ENCODE peak calls at places on chromosomes 3 and 15, in six cellular contexts. B, V, U, W, I and L are unnamed samples.

GRCh38 chr15:65532738-65533051 is 2.4 kb downstream of the HACD3 start:
- DNase-seq in W (no peak), U (no peak), V (no peak), B (peak), I (peak), L (no peak)

GRCh38 chr3:23130406-23130805 is 72.7 kb upstream of the UBE2E2 start:
- DNase-seq in I (no peak), B (no peak), V (no peak), U (no peak), W (no peak), L (no peak)

GRCh38 chr15:31271706-31272557 is 54.7 kb upstream of the KLF13 start:
- DNase-seq in U (no peak), W (peak), V (peak), B (no peak), I (no peak), L (no peak)

GRCh38 chr3:57646723-57647122 is 46.2 kb downstream of the DENND6A start:
- DNase-seq in V (no peak), I (peak), W (no peak), B (peak), U (no peak), L (peak)

GRCh38 chr15:41849204-41849603 is 10.6 kb downstream of the PLA2G4B start:
- DNase-seq in B (no peak), U (no peak), V (no peak), W (no peak), I (no peak), L (no peak)

GRCh38 chr3:24242012-24242698 is 252.5 kb downstream of the THRB start:
- DNase-seq in V (no peak), I (peak), B (no peak), U (no peak), W (no peak), L (peak)

GRCh38 chr15:41340189-41340695 is 7.6 kb downstream of the NUSAP1 start:
- DNase-seq in I (no peak), B (no peak), V (no peak), W (no peak), U (no peak), L (no peak)

GRCh38 chr3:55675478-55675877 is 188.4 kb upstream of the WNT5A start:
- DNase-seq in W (no peak), V (no peak), I (no peak), U (no peak), B (no peak), L (no peak)

GRCh38 chr3:171453175-171453868 is 6.9 kb downstream of the TNIK start:
- DNase-seq in B (peak), U (peak), V (peak), I (no peak), W (peak), L (peak)

GRCh38 chr3:112778298-112779008 is 68.2 kb downstream of the CD200R1L start:
- DNase-seq in I (peak), B (no peak), V (no peak), W (no peak), U (no peak), L (no peak)

GRCh38 chr3:15097889-15098288 is 1.1 kb downstream of the RBSN start:
- DNase-seq in B (no peak), I (peak), V (no peak), W (no peak), U (no peak), L (no peak)

GRCh38 chr15:40906101-40906946 is 12.1 kb downstream of the VPS18 start:
- DNase-seq in U (peak), V (peak), B (peak), W (peak), I (peak), L (peak)

GRCh38 chr3:138608322-138609214 is at the start of gene FAIM:
- DNase-seq in W (peak), V (peak), I (peak), B (peak), U (peak), L (peak)

GRCh38 chr15:69557340-69558137 is 104.9 kb downstream of the RPLP1 start:
- DNase-seq in I (peak), V (no peak), B (peak), W (peak), U (no peak), L (peak)

GRCh38 chr3:30286007-30286669 is 320.3 kb upstream of the TGFBR2 start:
- DNase-seq in W (peak), B (peak), U (no peak), V (no peak), I (peak), L (peak)

GRCh38 chr3:119362940-119363725 is 69.0 kb downstream of the ARHGAP31 start:
- DNase-seq in U (no peak), B (no peak), V (no peak), I (no peak), W (no peak), L (no peak)

GRCh38 chr15:58369261-58369699 is 62.5 kb upstream of the LIPC start:
- DNase-seq in B (no peak), W (no peak), I (peak), U (no peak), V (no peak), L (no peak)

GRCh38 chr15:61974759-61975158 is 85.5 kb downstream of the VPS13C start:
- DNase-seq in I (peak), V (no peak), W (no peak), B (no peak), U (no peak), L (no peak)

DNA sequence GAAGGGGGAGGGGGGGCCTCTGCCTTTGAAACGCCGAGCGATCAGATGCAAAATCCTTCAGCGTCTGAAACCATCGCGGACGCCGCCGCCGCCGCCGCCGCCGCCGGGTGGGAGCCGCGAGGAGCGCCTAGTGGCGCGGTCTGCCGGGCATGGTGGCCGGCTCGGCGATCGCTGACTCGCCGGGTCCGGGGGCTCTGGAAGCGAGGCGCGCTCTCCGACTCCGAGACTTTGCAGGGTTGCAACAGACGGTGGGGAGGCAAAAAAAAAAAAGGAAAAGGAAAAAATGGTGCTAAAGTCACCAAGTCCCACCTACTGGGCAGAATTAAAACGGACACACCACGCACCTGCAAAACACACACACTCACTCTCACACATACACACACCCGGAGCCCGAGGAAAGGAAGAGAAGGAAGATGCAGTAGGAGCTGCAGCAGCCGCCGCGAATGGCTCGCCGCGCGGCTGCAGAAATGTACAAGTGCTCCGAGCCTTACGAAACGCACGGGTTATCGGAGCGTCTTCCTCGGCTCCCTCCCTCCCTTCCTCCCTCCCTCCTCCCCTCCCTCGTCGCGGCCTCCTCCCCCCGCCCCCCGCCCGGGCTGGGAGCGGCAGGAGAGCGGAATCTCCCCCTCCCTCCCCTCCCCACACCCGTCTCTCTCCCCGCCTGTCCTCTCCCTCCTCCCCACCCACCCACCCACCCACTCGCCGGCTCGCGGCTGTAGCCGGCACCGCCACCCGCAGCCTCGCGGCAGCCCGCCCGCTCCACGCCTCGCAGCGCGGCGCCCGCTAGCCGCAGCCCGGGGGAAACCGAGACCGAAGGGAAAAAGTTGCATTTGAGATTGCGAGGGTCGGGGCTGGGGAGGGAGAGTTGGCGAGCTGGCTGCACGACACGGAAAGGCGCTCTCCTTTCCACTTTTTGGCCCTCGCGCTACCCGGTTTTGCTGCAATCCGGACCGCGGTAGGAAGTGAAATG is at the start of gene NTRK3:
- DNase-seq in B (peak), V (peak), U (no peak), W (peak), I (no peak), L (peak)
- TF ChIP-seq EZH2 in B (no peak), V (no peak), U (no peak), W (peak), I (no peak), L (no peak)

GRCh38 chr3:184602406-184603155 is 41.0 kb downstream of the EPHB3 start:
- DNase-seq in I (peak), U (no peak), V (peak), B (no peak), W (peak), L (no peak)

GRCh38 chr3:184604956-184605290 is 43.3 kb downstream of the EPHB3 start:
- DNase-seq in B (no peak), I (no peak), V (no peak), W (no peak), U (no peak), L (no peak)

GRCh38 chr3:184603156-184604030 is 41.8 kb downstream of the EPHB3 start:
- DNase-seq in V (no peak), W (peak), B (no peak), U (no peak), I (no peak), L (no peak)

GRCh38 chr3:184601576-184602405 is 40.2 kb downstream of the EPHB3 start:
- DNase-seq in U (no peak), I (no peak), B (no peak), W (peak), V (no peak), L (no peak)

GRCh38 chr3:184604039-184604955 is 42.7 kb downstream of the EPHB3 start:
- DNase-seq in W (peak), V (peak), B (no peak), I (no peak), U (peak), L (no peak)
- TF ChIP-seq EZH2 in W (peak), V (peak), B (peak), I (peak), U (peak), L (no peak)

GRCh38 chr3:126540946-126541627 is 17.1 kb downstream of the CHST13 start:
- DNase-seq in V (peak), U (peak), I (no peak), W (no peak), B (no peak), L (no peak)

GRCh38 chr3:126542340-126543241 is 16.1 kb downstream of the C3orf22 start:
- DNase-seq in V (peak), U (no peak), I (no peak), W (no peak), B (no peak), L (no peak)

GRCh38 chr3:126543457-126544090 is 15.2 kb downstream of the C3orf22 start:
- DNase-seq in I (no peak), V (no peak), B (no peak), W (no peak), U (no peak), L (no peak)

GRCh38 chr3:126540342-126540849 is 16.4 kb downstream of the CHST13 start:
- DNase-seq in V (no peak), U (no peak), B (peak), W (no peak), I (peak), L (peak)

DNA sequence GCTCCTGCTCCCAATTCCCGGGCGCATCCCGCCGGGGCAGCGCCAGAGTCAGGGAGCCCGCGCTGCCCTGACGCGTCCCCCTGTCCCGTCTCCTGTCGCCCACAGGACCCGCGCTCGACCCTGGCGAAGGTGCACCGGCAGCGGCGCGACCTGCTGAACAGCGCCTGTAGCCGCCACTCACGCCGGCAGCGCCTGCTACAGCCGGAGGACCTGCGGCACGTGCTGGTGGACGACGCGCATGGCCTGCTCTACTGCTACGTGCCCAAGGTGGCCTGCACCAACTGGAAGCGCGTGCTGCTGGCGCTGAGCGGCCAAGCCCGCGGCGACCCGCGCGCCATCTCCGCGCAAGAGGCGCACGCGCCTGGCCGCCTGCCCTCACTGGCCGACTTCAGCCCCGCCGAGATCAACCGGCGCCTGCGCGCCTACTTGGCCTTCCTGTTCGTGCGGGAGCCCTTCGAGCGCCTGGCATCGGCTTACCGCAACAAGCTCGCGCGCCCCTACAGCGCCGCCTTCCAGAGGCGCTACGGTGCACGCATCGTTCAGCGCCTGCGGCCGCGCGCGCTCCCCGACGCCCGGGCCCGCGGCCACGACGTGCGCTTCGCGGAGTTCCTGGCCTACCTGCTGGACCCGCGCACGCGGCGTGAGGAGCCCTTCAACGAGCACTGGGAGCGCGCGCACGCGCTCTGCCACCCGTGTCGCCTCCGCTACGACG is 16.9 kb downstream of the C3orf22 start:
- DNase-seq in I (no peak), B (no peak), V (peak), U (no peak), W (no peak), L (no peak)
- TF ChIP-seq EZH2 in I (no peak), B (no peak), V (no peak), U (no peak), W (no peak), L (no peak)

GRCh38 chr15:89377042-89377841 is 42.6 kb upstream of the POLG start:
- DNase-seq in B (no peak), V (no peak), W (peak), I (no peak), U (no peak), L (no peak)
- TF ChIP-seq EZH2 in B (no peak), V (peak), W (no peak), I (no peak), U (no peak), L (no peak)

GRCh38 chr3:126357299-126358037 is at the start of gene KLF15:
- DNase-seq in V (peak), U (peak), I (peak), W (peak), B (peak), L (peak)

GRCh38 chr3:126356373-126357298 is 572 bp downstream of the KLF15 start:
- DNase-seq in V (no peak), U (peak), I (no peak), B (peak), W (peak), L (no peak)

GRCh38 chr3:126360046-126360713 is 3.0 kb upstream of the KLF15 start:
- DNase-seq in B (no peak), I (no peak), W (no peak), V (no peak), U (no peak), L (no peak)

GRCh38 chr3:126358816-126359181 is 1.6 kb upstream of the KLF15 start:
- DNase-seq in V (no peak), W (no peak), U (no peak), B (no peak), I (no peak), L (no peak)

DNA sequence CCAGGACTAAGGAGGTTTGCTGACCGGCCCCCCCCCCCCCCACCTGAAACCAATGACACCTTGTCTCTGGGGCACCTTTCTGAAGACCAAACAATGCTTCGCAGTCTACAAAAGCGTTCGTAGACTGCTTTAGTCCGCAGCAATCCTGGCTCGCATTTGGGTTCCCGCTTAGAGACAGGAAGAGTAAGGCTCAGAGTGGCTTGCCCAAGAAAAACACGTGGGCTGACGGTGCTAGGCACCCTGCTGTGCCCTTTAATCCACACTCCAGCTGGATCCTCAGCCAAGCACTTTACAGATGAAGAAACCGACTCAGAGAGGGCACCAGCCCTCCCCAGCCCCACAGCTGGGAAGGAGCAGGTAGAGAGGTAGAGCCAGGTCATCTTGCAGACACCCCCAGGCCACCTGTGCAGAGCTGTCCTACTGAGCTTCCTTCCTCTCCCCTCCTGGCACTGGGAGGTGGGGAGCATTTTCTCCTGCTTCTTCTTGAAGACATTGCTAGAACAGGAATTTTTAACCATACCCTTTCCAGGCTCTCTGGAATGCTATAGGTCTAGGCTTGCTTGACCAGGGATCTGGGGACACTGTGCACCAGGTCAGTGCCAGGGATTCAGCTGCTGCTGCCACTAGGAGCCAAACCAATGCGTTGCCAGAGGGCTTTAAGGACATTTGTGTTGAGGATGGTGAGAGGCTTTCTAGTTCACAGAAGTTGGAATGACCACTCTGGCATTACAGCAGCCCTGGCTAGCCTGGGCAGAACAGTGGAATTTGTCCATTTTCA is 1.0 kb upstream of the KLF15 start:
- DNase-seq in W (peak), U (no peak), B (no peak), I (no peak), V (peak), L (peak)
- TF ChIP-seq EZH2 in W (peak), U (no peak), B (no peak), I (no peak), V (peak), L (no peak)

GRCh38 chr15:89404023-89404422 is 69.4 kb upstream of the POLG start:
- DNase-seq in V (no peak), B (no peak), U (no peak), W (no peak), I (no peak), L (no peak)

GRCh38 chr15:89408512-89409183 is 74.0 kb upstream of the POLG start:
- DNase-seq in B (no peak), U (no peak), V (no peak), I (no peak), W (peak), L (no peak)

GRCh38 chr15:89409184-89409992 is 74.8 kb upstream of the POLG start:
- DNase-seq in I (no peak), V (no peak), B (no peak), W (peak), U (no peak), L (no peak)

GRCh38 chr15:89406756-89407650 is 72.4 kb upstream of the POLG start:
- DNase-seq in V (no peak), B (no peak), W (peak), I (no peak), U (no peak), L (peak)

GRCh38 chr15:89406218-89406716 is 71.6 kb upstream of the POLG start:
- DNase-seq in B (no peak), U (no peak), V (no peak), W (peak), I (no peak), L (no peak)
- TF ChIP-seq EZH2 in B (peak), U (no peak), V (peak), W (peak), I (no peak), L (no peak)

GRCh38 chr3:32816439-32817194 is 1.2 kb upstream of the TRIM71 start:
- DNase-seq in B (peak), I (no peak), U (no peak), V (peak), W (peak), L (peak)
- TF ChIP-seq EZH2 in B (no peak), I (no peak), U (no peak), V (no peak), W (no peak), L (no peak)